ENCODE peak calls at places on chromosomes 16 and 17, in seven cellular contexts. O, S, R, B, E, K and X are unnamed samples. For H3K36me3 and H3K27me3, the result is how much of the 10 kb centered on the place peaks cover.

GRCh38 chr16:2962334-2963073 is 1.6 kb upstream of the KREMEN2 start:
- DNase-seq in O (no peak), S (peak), R (no peak), B (no peak), E (no peak), K (no peak), X (no peak)

GRCh38 chr17:73592079-73592415 is 52.2 kb downstream of the SDK2 start:
- DNase-seq in O (no peak), S (no peak), R (no peak), B (no peak), E (no peak), K (no peak), X (no peak)

GRCh38 chr17:17886747-17887146 is 50.0 kb upstream of the SREBF1 start:
- DNase-seq in O (no peak), S (no peak), R (no peak), B (no peak), E (no peak), K (no peak), X (no peak)

GRCh38 chr17:64583055-64583454 is 76.3 kb downstream of the CEP95 start:
- DNase-seq in O (no peak), S (no peak), R (peak), B (no peak), E (no peak), K (no peak), X (no peak)

GRCh38 chr17:62892870-62893338 is 73.1 kb upstream of the TANC2 start:
- DNase-seq in O (peak), S (no peak), R (peak), B (peak), E (peak), K (no peak), X (peak)

GRCh38 chr17:83183951-83184506 is 104.6 kb downstream of the METRNL start:
- DNase-seq in O (no peak), S (no peak), R (no peak), B (no peak), E (no peak), K (peak), X (no peak)

GRCh38 chr17:28470266-28471126 is 2.9 kb upstream of the SLC13A2 start:
- DNase-seq in O (no peak), S (no peak), R (no peak), B (no peak), E (no peak), K (no peak), X (no peak)

GRCh38 chr17:17818088-17818526 is 18.7 kb downstream of the SREBF1 start:
- DNase-seq in O (no peak), S (no peak), R (peak), B (no peak), E (no peak), K (no peak), X (no peak)

GRCh38 chr16:12541672-12542071 is 262.0 kb downstream of the CPPED1 start:
- DNase-seq in O (no peak), S (no peak), R (no peak), B (no peak), E (no peak), K (no peak), X (no peak)

GRCh38 chr17:7484067-7484963 is at the start of gene POLR2A:
- DNase-seq in O (peak), S (peak), R (peak), B (peak), E (peak), K (peak), X (peak)

GRCh38 chr16:57663917-57664661 is 4.0 kb upstream of the ADGRG3 start:
- DNase-seq in O (no peak), S (no peak), R (no peak), B (no peak), E (no peak), K (no peak), X (no peak)

GRCh38 chr16:84234656-84235285 is 5.0 kb downstream of the KCNG4 start:
- DNase-seq in O (no peak), S (no peak), R (no peak), B (no peak), E (no peak), K (no peak), X (no peak)

GRCh38 chr17:66580178-66580577 is 254.7 kb upstream of the CACNG5 start:
- DNase-seq in O (peak), S (peak), R (no peak), B (no peak), E (no peak), K (no peak), X (no peak)

GRCh38 chr16:13070268-13070667 is 168.9 kb downstream of the SHISA9 start:
- DNase-seq in O (no peak), S (no peak), R (no peak), B (no peak), E (peak), K (no peak), X (no peak)

GRCh38 chr17:82386256-82386831 is 14.8 kb downstream of the UTS2R start:
- DNase-seq in O (no peak), S (no peak), R (no peak), B (no peak), E (no peak), K (no peak), X (no peak)

GRCh38 chr16:12458591-12459400 is 344.9 kb downstream of the CPPED1 start:
- DNase-seq in O (peak), S (no peak), R (no peak), B (no peak), E (no peak), K (no peak), X (no peak)

GRCh38 chr16:16857603-16858283 is 478.8 kb downstream of the NPIPA7 start:
- DNase-seq in O (no peak), S (no peak), R (peak), B (no peak), E (no peak), K (no peak), X (no peak)

GRCh38 chr17:50779747-50780363 is 12.5 kb upstream of the ANKRD40CL start:
- DNase-seq in O (no peak), S (no peak), R (no peak), B (no peak), E (no peak), K (no peak), X (no peak)

GRCh38 chr16:84577034-84577803 is 40.7 kb downstream of the COTL1 start:
- DNase-seq in O (no peak), S (no peak), R (no peak), B (no peak), E (no peak), K (no peak), X (no peak)

DNA sequence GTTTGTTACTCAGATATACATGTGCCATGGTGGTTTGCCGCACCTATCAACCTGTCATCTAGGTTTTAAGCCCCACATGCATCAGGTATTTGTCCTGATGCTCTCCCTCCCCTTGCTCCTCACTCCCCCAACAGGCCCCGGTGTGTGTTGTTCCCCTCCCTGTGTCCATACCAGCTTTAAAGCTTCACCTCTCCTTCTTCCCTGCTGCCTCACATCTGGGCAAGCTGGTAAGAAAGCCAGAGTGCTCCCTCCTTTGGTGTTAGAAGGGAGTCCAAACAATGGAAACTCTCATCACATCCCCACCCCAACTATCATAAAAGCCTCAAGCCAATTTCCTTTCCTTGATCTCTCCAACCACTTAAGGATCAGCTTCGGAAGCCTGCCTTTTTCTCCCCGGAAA is 1115.6 kb upstream of the GOT2 start:
- DNase-seq in O (no peak), S (no peak), R (no peak), B (no peak), E (no peak), K (no peak), X (no peak)
- TF ChIP-seq CTCF in O (no peak), S (no peak), R (no peak), B (no peak), E (no peak), K (no peak), X (no peak)

DNA sequence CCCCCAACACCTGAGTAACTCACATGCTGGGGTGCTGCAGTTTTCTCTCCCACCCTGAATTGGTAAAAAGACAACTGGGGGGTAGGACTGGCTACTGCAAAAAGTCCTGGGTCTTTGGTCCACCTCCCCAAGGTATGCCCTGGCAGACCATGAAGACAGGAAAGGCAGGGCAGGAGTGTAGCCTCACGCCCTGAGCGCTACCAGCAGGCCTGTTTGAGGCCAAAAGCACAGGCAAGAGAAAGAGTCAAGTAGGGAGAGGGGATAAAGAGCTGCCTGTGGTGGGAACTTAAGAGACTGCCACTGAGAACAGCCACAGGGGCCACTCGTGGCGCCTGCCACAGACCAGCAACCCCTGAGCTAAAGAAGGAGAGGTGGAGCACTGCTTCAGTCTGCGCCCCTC is 13.8 kb downstream of the PSMB3 start:
- DNase-seq in O (no peak), S (no peak), R (no peak), B (no peak), E (no peak), K (no peak), X (no peak)
- H3K36me3 ChIP-seq in O (half or more), S (under half), R (under half), B (under half), E (under half), K (under half), X (under half)

DNA sequence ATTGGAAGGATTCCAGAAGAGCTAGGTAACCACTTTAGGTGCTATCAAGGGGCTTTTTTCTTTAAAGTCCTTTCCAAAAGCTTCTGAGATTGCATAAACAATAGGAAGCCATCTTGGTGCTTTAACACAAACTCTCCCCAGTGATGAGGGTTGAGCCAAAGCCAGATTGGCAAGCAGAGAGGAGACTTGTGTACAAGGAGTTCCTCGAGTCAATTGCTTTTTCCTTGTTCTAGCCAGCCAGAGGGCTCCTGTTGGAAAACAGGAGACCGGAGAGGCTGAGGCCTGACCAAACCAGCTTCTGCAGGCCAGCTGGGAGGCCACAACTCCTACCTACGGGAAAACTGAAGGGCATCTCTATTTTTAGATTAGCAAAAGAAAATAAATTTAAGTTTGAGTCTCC is 46.5 kb downstream of the MAPT start:
- DNase-seq in O (peak), S (no peak), R (peak), B (no peak), E (no peak), K (peak), X (no peak)
- H3K27me3 ChIP-seq in O (under half), S (under half), R (under half), B (under half), E (under half), K (under half), X (under half)

GRCh38 chr16:29975134-29975538 is 1.5 kb downstream of the TAOK2 start:
- DNase-seq in O (no peak), S (no peak), R (no peak), B (no peak), E (no peak), K (no peak), X (no peak)
- TF ChIP-seq CTCF in O (no peak), S (no peak), R (no peak), B (no peak), E (no peak), K (no peak), X (no peak)